ENCODE peak calls at places on chromosomes 13 and 19, in ten cellular contexts. F is breast epithelium, D is spleen, K is coronary artery, B is choroid plexus epithelial cell, V is pancreas, Y is BJ, H is AG04450, X is IMR-90, J is colonic mucosa. C is an unnamed sample.

GRCh38 chr19:45884682-45885555 is 1.0 kb downstream of the IRF2BP1 start:
- DNase-seq in F (peak), D (peak), K (no peak), B (no peak), V (peak), Y (no peak), H (no peak), X (no peak), J (no peak), C (no peak)

GRCh38 chr13:98192008-98192407 is 14.9 kb upstream of the RNF113B start:
- DNase-seq in F (no peak), D (no peak), K (no peak), B (no peak), V (no peak), Y (no peak), H (no peak), X (no peak), J (no peak), C (no peak)

GRCh38 chr13:20340759-20341161 is 108.6 kb upstream of the GJB6 start:
- DNase-seq in F (no peak), D (no peak), K (no peak), B (peak), V (no peak), Y (no peak), H (no peak), X (no peak), J (no peak), C (no peak)

GRCh38 chr19:33392341-33393285 is 19.1 kb downstream of the CEBPG start:
- DNase-seq in F (no peak), D (peak), K (no peak), B (no peak), V (peak), Y (no peak), H (no peak), X (no peak), J (no peak), C (no peak)

GRCh38 chr19:3987619-3988371 is 2.5 kb upstream of the EEF2 start:
- DNase-seq in F (peak), D (peak), K (no peak), B (peak), V (peak), Y (no peak), H (peak), X (peak), J (peak), C (peak)

GRCh38 chr19:22622901-22623840 is 11.0 kb upstream of the ZNF492 start:
- DNase-seq in F (peak), D (no peak), K (no peak), B (no peak), V (peak), Y (no peak), H (no peak), X (no peak), J (no peak), C (no peak)

GRCh38 chr19:5795382-5795919 is 4.5 kb upstream of the DUS3L start:
- DNase-seq in F (no peak), D (no peak), K (no peak), B (no peak), V (no peak), Y (no peak), H (no peak), X (no peak), J (no peak), C (no peak)

GRCh38 chr19:38004505-38005223 is 97.7 kb downstream of the SIPA1L3 start:
- DNase-seq in F (peak), D (no peak), K (peak), B (peak), V (peak), Y (peak), H (peak), X (peak), J (peak), C (peak)

GRCh38 chr19:44675516-44675915 is 4.2 kb downstream of the CEACAM19 start:
- DNase-seq in F (no peak), D (no peak), K (no peak), B (no peak), V (no peak), Y (no peak), H (no peak), X (no peak), J (no peak), C (no peak)

GRCh38 chr19:1540353-1540925 is 16.6 kb downstream of the PLK5 start:
- DNase-seq in F (no peak), D (no peak), K (no peak), B (no peak), V (no peak), Y (no peak), H (no peak), X (no peak), J (no peak), C (no peak)

GRCh38 chr19:58009666-58010301 is 7.2 kb upstream of the ZNF606 start:
- DNase-seq in F (peak), D (peak), K (peak), B (peak), V (peak), Y (no peak), H (peak), X (peak), J (peak), C (peak)

GRCh38 chr13:46855166-46855565 is 41.7 kb downstream of the HTR2A start:
- DNase-seq in F (no peak), D (no peak), K (no peak), B (no peak), V (no peak), Y (no peak), H (no peak), X (no peak), J (no peak), C (no peak)

GRCh38 chr13:113550453-113550852 is 34.1 kb upstream of the TFDP1 start:
- DNase-seq in F (no peak), D (peak), K (no peak), B (no peak), V (no peak), Y (no peak), H (no peak), X (no peak), J (peak), C (no peak)

GRCh38 chr13:104799152-104799551 is 1732.9 kb upstream of the SLC10A2 start:
- DNase-seq in F (no peak), D (no peak), K (no peak), B (no peak), V (no peak), Y (no peak), H (no peak), X (no peak), J (no peak), C (no peak)

GRCh38 chr19:31214086-31214485 is 135.2 kb downstream of the TSHZ3 start:
- DNase-seq in F (peak), D (peak), K (no peak), B (peak), V (no peak), Y (peak), H (peak), X (peak), J (peak), C (peak)

GRCh38 chr19:925912-926594 is at the start of gene ARID3A:
- DNase-seq in F (no peak), D (peak), K (peak), B (no peak), V (peak), Y (no peak), H (no peak), X (no peak), J (peak), C (no peak)

GRCh38 chr13:114313061-114313860 is 1.0 kb upstream of the CHAMP1 start:
- DNase-seq in F (no peak), D (peak), K (no peak), B (no peak), V (no peak), Y (no peak), H (no peak), X (peak), J (no peak), C (no peak)

GRCh38 chr13:46721054-46721453 is 75.9 kb downstream of the ESD start:
- DNase-seq in F (no peak), D (no peak), K (no peak), B (peak), V (no peak), Y (no peak), H (peak), X (peak), J (peak), C (peak)

GRCh38 chr13:97067342-97067895 is 73.1 kb upstream of the OXGR1 start:
- DNase-seq in F (no peak), D (no peak), K (no peak), B (peak), V (no peak), Y (no peak), H (no peak), X (no peak), J (no peak), C (no peak)
- TF ChIP-seq CTCF in F (no peak), D (no peak), K (no peak), B (peak), V (no peak), Y (peak), H (peak), X (peak), J (no peak), C (no peak)

GRCh38 chr19:54470276-54470887 is 2.7 kb downstream of the CDC42EP5 start:
- DNase-seq in F (no peak), D (no peak), K (peak), B (no peak), V (no peak), Y (no peak), H (no peak), X (no peak), J (no peak), C (no peak)
- H3K4me3 ChIP-seq in F (peak), D (no peak), K (peak), B (no peak), V (no peak), Y (no peak), H (no peak), X (no peak), J (peak), C (peak)

DNA sequence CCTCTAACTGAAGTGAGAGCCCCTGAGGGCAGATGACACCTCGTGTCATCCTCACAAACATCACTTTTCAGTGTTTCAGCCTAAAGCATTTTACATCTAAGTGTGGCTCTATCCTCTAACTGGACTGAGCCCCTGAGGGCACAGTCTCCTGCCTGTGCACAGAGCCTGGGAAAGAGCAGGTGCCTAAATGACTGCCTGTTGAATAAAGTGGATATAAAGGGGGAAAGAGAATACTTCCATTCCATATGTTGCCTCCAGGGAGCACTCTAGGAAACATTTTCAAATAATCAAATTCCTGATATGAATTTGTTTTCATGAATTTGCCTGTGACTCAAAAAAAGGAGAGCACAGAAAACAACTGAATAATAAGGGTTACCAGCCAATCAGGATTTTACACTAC is 32.2 kb downstream of the CNMD start:
- DNase-seq in F (no peak), D (no peak), K (no peak), B (peak), V (no peak), Y (no peak), H (no peak), X (no peak), J (no peak), C (no peak)
- TF ChIP-seq CTCF in F (no peak), D (no peak), K (no peak), B (peak), V (no peak), Y (no peak), H (no peak), X (peak), J (no peak), C (no peak)

GRCh38 chr19:41218249-41218614 is 791 bp upstream of the AXL start:
- DNase-seq in F (no peak), D (no peak), K (no peak), B (no peak), V (no peak), Y (no peak), H (no peak), X (no peak), J (no peak), C (no peak)
- H3K4me3 ChIP-seq in F (peak), D (no peak), K (peak), B (peak), V (no peak), Y (peak), H (peak), X (peak), J (no peak), C (peak)

GRCh38 chr13:74045583-74045982 is 88.6 kb downstream of the KLF12 start:
- DNase-seq in F (no peak), D (peak), K (no peak), B (no peak), V (no peak), Y (no peak), H (no peak), X (no peak), J (no peak), C (no peak)

GRCh38 chr13:74047925-74048324 is 86.3 kb downstream of the KLF12 start:
- DNase-seq in F (no peak), D (no peak), K (no peak), B (peak), V (no peak), Y (no peak), H (no peak), X (no peak), J (peak), C (no peak)

GRCh38 chr13:74046461-74046860 is 87.7 kb downstream of the KLF12 start:
- DNase-seq in F (no peak), D (no peak), K (no peak), B (no peak), V (no peak), Y (no peak), H (no peak), X (peak), J (no peak), C (no peak)
- TF ChIP-seq CTCF in F (no peak), D (no peak), K (no peak), B (no peak), V (no peak), Y (no peak), H (no peak), X (no peak), J (no peak), C (no peak)

GRCh38 chr19:41956621-41957020 is 2.5 kb downstream of the RABAC1 start:
- DNase-seq in F (no peak), D (peak), K (no peak), B (no peak), V (no peak), Y (no peak), H (no peak), X (no peak), J (peak), C (no peak)

GRCh38 chr19:41958367-41959055 is 610 bp downstream of the RABAC1 start:
- DNase-seq in F (peak), D (peak), K (peak), B (peak), V (peak), Y (no peak), H (peak), X (peak), J (peak), C (no peak)

GRCh38 chr19:41957161-41957837 is 1.8 kb downstream of the RABAC1 start:
- DNase-seq in F (no peak), D (no peak), K (no peak), B (no peak), V (no peak), Y (no peak), H (no peak), X (no peak), J (peak), C (no peak)

GRCh38 chr19:41959056-41960053 is at the start of gene RABAC1:
- DNase-seq in F (peak), D (peak), K (peak), B (peak), V (peak), Y (peak), H (peak), X (peak), J (peak), C (peak)

GRCh38 chr19:41957838-41958366 is 1.2 kb downstream of the RABAC1 start:
- DNase-seq in F (peak), D (peak), K (no peak), B (peak), V (peak), Y (peak), H (peak), X (peak), J (peak), C (peak)
- H3K4me3 ChIP-seq in F (peak), D (peak), K (peak), B (peak), V (peak), Y (peak), H (peak), X (peak), J (peak), C (peak)